ENCODE peak calls at places on chromosomes 7 and 10, in four cellular contexts. A is NCI-H524, O is anterior cingulate cortex, U is aorta. H is an unnamed sample.
A peak's percentile ranks its signal among the peaks of the same experiment; 100 is the strongest.

GRCh38 chr10:120432209-120432608 is 24.8 kb upstream of the PLPP4 start:
- DNase-seq in U (no peak), A (no peak), O (no peak), H (no peak)

GRCh38 chr10:75097666-75098285 is 13.7 kb upstream of the SAMD8 start:
- DNase-seq in U (no peak), A (no peak), O (no peak), H (no peak)

GRCh38 chr10:71995880-71996597 is 31.8 kb downstream of the CHST3 start:
- DNase-seq in U (no peak), A (no peak), O (no peak), H (no peak)

GRCh38 chr10:91251430-91252056 is 31.1 kb downstream of the PCGF5 start:
- DNase-seq in U (no peak), A (peak; percentile 0), O (peak; percentile 34), H (peak; percentile 60)

GRCh38 chr10:117004627-117005453 is at the start of gene SHTN1:
- DNase-seq in A (no peak), O (peak; percentile 63), U (peak; percentile 77), H (peak; percentile 72)

GRCh38 chr7:11831383-11831726 is 643 bp downstream of the THSD7A start:
- DNase-seq in O (no peak), U (no peak), A (no peak), H (peak; percentile 58)

GRCh38 chr7:71752171-71752935 is 620.4 kb downstream of the GALNT17 start:
- DNase-seq in U (peak; percentile 47), A (peak; percentile 38), O (no peak), H (no peak)

GRCh38 chr10:88928254-88928653 is 24.3 kb downstream of the ACTA2 start:
- DNase-seq in U (no peak), A (no peak), O (no peak), H (no peak)

GRCh38 chr10:132670546-132670945 is 115.4 kb downstream of the NKX6-2 start:
- DNase-seq in O (no peak), A (no peak), U (no peak), H (no peak)

GRCh38 chr10:121087129-121087528 is 236.0 kb downstream of the WDR11 start:
- DNase-seq in O (no peak), A (no peak), U (no peak), H (no peak)

GRCh38 chr7:80372415-80372814 is 139.4 kb downstream of the GNAT3 start:
- DNase-seq in U (no peak), A (no peak), O (no peak), H (no peak)

GRCh38 chr10:128537888-128538287 is 411.7 kb upstream of the MKI67 start:
- DNase-seq in A (no peak), U (no peak), O (no peak), H (no peak)

H was measured in kidney glomerular epithelial cell.